ENCODE peak calls at places on chromosomes 3 and 15, in six cellular contexts. A is dermis blood vessel endothelial cell; E is HFFc6; I is AG10803; X is AG04450; V is CD4-positive, CD25-positive, alpha-beta regulatory T cell. U is an unnamed sample.

GRCh38 chr15:38683382-38684242 is 119.0 kb upstream of the RASGRP1 start:
- DNase-seq in I (peak), X (no peak), E (peak), A (peak), V (peak), U (no peak)

GRCh38 chr3:189712906-189713483 is 81.8 kb downstream of the TP63 start:
- DNase-seq in I (peak), X (no peak), A (no peak), V (no peak), E (no peak), U (no peak)

GRCh38 chr3:14783480-14784086 is 35.2 kb upstream of the FGD5 start:
- DNase-seq in V (no peak), I (no peak), A (no peak), X (no peak), E (no peak), U (no peak)

GRCh38 chr3:124867511-124867910 is 19.7 kb downstream of the ITGB5 start:
- DNase-seq in E (no peak), V (no peak), I (no peak), X (no peak), A (no peak), U (no peak)

GRCh38 chr3:43055393-43055792 is 50.5 kb downstream of the POMGNT2 start:
- DNase-seq in E (no peak), A (no peak), X (no peak), I (no peak), V (no peak), U (peak)

GRCh38 chr3:167450195-167450594 is 23.6 kb downstream of the SERPINI2 start:
- DNase-seq in X (no peak), A (no peak), E (no peak), V (no peak), I (no peak), U (no peak)

GRCh38 chr3:134057006-134057832 is 27.5 kb upstream of the SLCO2A1 start:
- DNase-seq in A (no peak), V (no peak), X (no peak), E (no peak), I (peak), U (peak)

GRCh38 chr3:11899826-11900225 is 53.1 kb upstream of the TAMM41 start:
- DNase-seq in A (no peak), E (no peak), X (no peak), I (no peak), V (no peak), U (no peak)

GRCh38 chr15:90165659-90166489 is 35.3 kb upstream of the SEMA4B start:
- DNase-seq in I (peak), V (no peak), A (peak), X (peak), E (peak), U (no peak)

GRCh38 chr15:83477791-83478537 is 30.8 kb downstream of the SH3GL3 start:
- DNase-seq in E (no peak), V (no peak), X (no peak), A (no peak), I (no peak), U (no peak)

GRCh38 chr3:179671709-179672337 is 19.0 kb downstream of the USP13 start:
- DNase-seq in A (peak), E (no peak), X (no peak), V (no peak), I (no peak), U (no peak)

GRCh38 chr15:67132276-67132675 is 66.9 kb downstream of the SMAD3 start:
- DNase-seq in I (no peak), E (no peak), A (no peak), V (no peak), X (no peak), U (no peak)

GRCh38 chr15:43792761-43793493 is 807 bp downstream of the SERF2 start:
- DNase-seq in E (no peak), X (no peak), I (peak), A (peak), V (no peak), U (no peak)

GRCh38 chr15:67839358-67839928 is 402 bp downstream of the RNU6-1 start:
- DNase-seq in V (peak), A (peak), E (peak), X (no peak), I (peak), U (no peak)

GRCh38 chr3:47612178-47612577 is 33.5 kb upstream of the CSPG5 start:
- DNase-seq in A (peak), V (no peak), I (peak), X (peak), E (peak), U (no peak)

GRCh38 chr3:12490547-12490946 is 6.3 kb downstream of the TSEN2 start:
- DNase-seq in I (peak), A (no peak), V (no peak), E (no peak), X (no peak), U (peak)

GRCh38 chr3:126654571-126655393 is at the start of gene TXNRD3:
- DNase-seq in V (peak), X (no peak), I (peak), A (peak), E (peak), U (no peak)

GRCh38 chr3:67017211-67017610 is 19.1 kb downstream of the KBTBD8 start:
- DNase-seq in I (peak), A (no peak), E (no peak), V (no peak), X (no peak), U (no peak)

GRCh38 chr3:131568460-131568859 is 65.7 kb upstream of the MRPL3 start:
- DNase-seq in V (no peak), E (no peak), I (no peak), X (no peak), A (no peak), U (no peak)

GRCh38 chr15:85337398-85338074 is 42.9 kb upstream of the AKAP13 start:
- DNase-seq in V (no peak), X (no peak), E (no peak), I (no peak), A (peak), U (no peak)

GRCh38 chr3:49681232-49681522 is 7.0 kb downstream of the APEH start:
- DNase-seq in E (no peak), I (no peak), X (no peak), V (no peak), A (no peak), U (no peak)

GRCh38 chr3:169869484-169870304 is at the start of gene LRRC31:
- DNase-seq in X (no peak), A (no peak), V (no peak), E (no peak), I (no peak), U (no peak)

GRCh38 chr15:89114974-89115373 is 26.7 kb downstream of the ABHD2 start:
- DNase-seq in V (no peak), E (peak), X (peak), A (peak), I (peak), U (no peak)

GRCh38 chr3:197525706-197526105 is 30.1 kb downstream of the BDH1 start:
- DNase-seq in E (peak), V (no peak), I (peak), X (no peak), A (peak), U (no peak)

GRCh38 chr3:121654493-121655385 is 6.0 kb downstream of the HCLS1 start:
- DNase-seq in A (no peak), X (no peak), V (no peak), E (no peak), I (no peak), U (no peak)

GRCh38 chr15:76433798-76434400 is 97.3 kb downstream of the ISL2 start:
- DNase-seq in X (no peak), E (peak), A (no peak), I (peak), V (no peak), U (no peak)

GRCh38 chr3:58000713-58001467 is 7.3 kb upstream of the FLNB start:
- DNase-seq in I (no peak), V (no peak), X (no peak), E (no peak), A (no peak), U (no peak)

GRCh38 chr15:83324799-83325198 is 40.3 kb upstream of the BNC1 start:
- DNase-seq in A (no peak), V (no peak), E (no peak), X (no peak), I (no peak), U (no peak)

U was measured in coronary artery.